ENCODE peak calls at places on chromosomes 3 and 15, in ten cellular contexts. U, B, X, J, C, R, F, D, N and A are unnamed samples.

GRCh38 chr3:58249358-58250092 is 11.9 kb downstream of the ABHD6 start:
- DNase-seq in R (no peak), X (no peak), C (no peak), D (peak; percentile 30), N (peak; percentile 59), U (no peak), J (no peak), B (no peak), F (no peak), A (no peak)

GRCh38 chr3:61493339-61493738 is 68.0 kb upstream of the PTPRG start:
- DNase-seq in D (no peak), N (no peak), X (no peak), U (no peak), B (no peak), F (no peak), C (no peak), J (no peak), R (no peak), A (no peak)

GRCh38 chr3:149736180-149737100 is 15.8 kb downstream of the COMMD2 start:
- DNase-seq in U (no peak), F (no peak), C (peak; percentile 26), R (no peak), D (no peak), B (no peak), X (no peak), N (no peak), J (no peak), A (no peak)

GRCh38 chr3:121477589-121477988 is 68.2 kb downstream of the POLQ start:
- DNase-seq in X (no peak), F (peak; percentile 90), R (no peak), C (peak; percentile 27), J (no peak), U (no peak), B (no peak), D (no peak), N (no peak), A (no peak)

GRCh38 chr15:38707802-38708671 is 143.4 kb upstream of the RASGRP1 start:
- DNase-seq in D (peak; percentile 69), F (peak; percentile 59), X (no peak), U (peak; percentile 18), R (peak; percentile 42), C (peak; percentile 27), B (no peak), J (peak; percentile 33), N (peak; percentile 67), A (no peak)

GRCh38 chr3:143241556-143241955 is 122.0 kb downstream of the CHST2 start:
- DNase-seq in B (no peak), N (no peak), R (no peak), U (no peak), F (peak; percentile 54), X (no peak), J (no peak), D (no peak), C (no peak), A (no peak)

GRCh38 chr15:43799209-43799944 is 643 bp downstream of the SERINC4 start:
- DNase-seq in X (no peak), J (no peak), D (no peak), F (no peak), N (peak; percentile 10), B (no peak), R (no peak), U (no peak), C (no peak), A (no peak)

GRCh38 chr3:27544372-27544865 is 60.2 kb upstream of the SLC4A7 start:
- DNase-seq in U (no peak), B (no peak), F (peak; percentile 75), C (no peak), X (peak; percentile 14), R (no peak), D (no peak), N (no peak), J (no peak), A (no peak)

GRCh38 chr3:49611291-49611690 is 57.0 kb downstream of the BSN start:
- DNase-seq in N (no peak), B (no peak), D (no peak), C (no peak), U (no peak), X (no peak), F (no peak), R (no peak), J (no peak), A (no peak)

GRCh38 chr3:152213938-152214337 is 54.8 kb upstream of the MBNL1 start:
- DNase-seq in X (no peak), F (no peak), U (no peak), R (no peak), N (no peak), J (no peak), C (no peak), D (no peak), B (no peak), A (no peak)

GRCh38 chr15:92069308-92070244 is 216.1 kb downstream of the SLCO3A1 start:
- DNase-seq in R (peak; percentile 54), U (no peak), X (no peak), F (peak; percentile 26), D (no peak), C (peak; percentile 89), B (no peak), N (no peak), J (peak; percentile 84), A (peak; percentile 20)

GRCh38 chr15:82851981-82852511 is 42.6 kb downstream of the WHAMM start:
- DNase-seq in J (no peak), X (no peak), C (no peak), R (no peak), N (no peak), U (no peak), B (no peak), D (no peak), F (no peak), A (no peak)

GRCh38 chr3:48504051-48504946 is at the start of gene SHISA5:
- DNase-seq in R (no peak), X (peak; percentile 90), N (peak; percentile 32), D (peak; percentile 68), F (peak; percentile 43), C (peak; percentile 64), J (peak; percentile 88), U (peak; percentile 37), B (no peak), A (peak; percentile 41)

GRCh38 chr3:70531063-70531657 is 218.7 kb upstream of the MDFIC2 start:
- DNase-seq in U (no peak), D (peak; percentile 55), J (no peak), X (no peak), C (peak; percentile 7), B (no peak), R (no peak), N (peak; percentile 26), F (peak; percentile 16), A (no peak)

GRCh38 chr3:172987268-172987667 is 153.8 kb downstream of the SPATA16 start:
- DNase-seq in F (no peak), R (no peak), U (no peak), J (no peak), B (no peak), X (no peak), N (peak; percentile 3), D (no peak), C (no peak), A (no peak)

GRCh38 chr3:193701896-193702644 is 109.1 kb downstream of the OPA1 start:
- DNase-seq in X (no peak), J (no peak), F (no peak), N (no peak), B (no peak), C (no peak), D (no peak), U (no peak), R (no peak), A (no peak)

GRCh38 chr3:117170112-117170511 is 460.5 kb downstream of the TUSC7 start:
- DNase-seq in C (no peak), F (no peak), J (no peak), B (no peak), X (no peak), D (no peak), U (no peak), R (no peak), N (no peak), A (no peak)

GRCh38 chr3:111282024-111282423 is 210.4 kb downstream of the NECTIN3 start:
- DNase-seq in U (no peak), N (no peak), D (no peak), J (no peak), R (no peak), F (no peak), B (no peak), C (no peak), X (no peak), A (no peak)

GRCh38 chr3:197518794-197519451 is 36.8 kb downstream of the BDH1 start:
- DNase-seq in R (no peak), J (no peak), X (no peak), D (no peak), N (no peak), F (no peak), U (no peak), C (no peak), B (no peak), A (no peak)

GRCh38 chr3:184230603-184231528 is 1.5 kb downstream of the VWA5B2 start:
- DNase-seq in F (no peak), N (peak; percentile 86), D (peak; percentile 13), C (no peak), X (peak; percentile 27), R (no peak), B (no peak), J (no peak), U (no peak), A (no peak)